ENCODE peak calls at places on chromosomes 6 and 20, in nine cellular contexts. D is neural crest cell, L is left lung, X is GM12865, R is hepatocyte, P is astrocyte of the cerebellum, G is HepG2, J is A549, I is tibial nerve. K is an unnamed sample.

GRCh38 chr6:99816795-99817194 is 177.2 kb downstream of the MCHR2 start:
- DNase-seq in D (no peak), L (no peak), X (no peak), R (no peak), P (no peak), G (no peak), J (no peak), I (no peak), K (no peak)

GRCh38 chr6:38264605-38265004 is 375.1 kb downstream of the BTBD9 start:
- DNase-seq in D (no peak), L (no peak), X (no peak), R (peak), P (no peak), G (peak), J (peak), I (no peak), K (no peak)

GRCh38 chr6:148700713-148701392 is 46.0 kb upstream of the UST start:
- DNase-seq in D (no peak), L (no peak), X (peak), R (peak), P (no peak), G (no peak), J (peak), I (no peak), K (no peak)

GRCh38 chr20:34264141-34264540 is 22.9 kb downstream of the ASIP start:
- DNase-seq in D (no peak), L (no peak), X (no peak), R (no peak), P (no peak), G (no peak), J (no peak), I (no peak), K (no peak)

GRCh38 chr6:45454008-45454911 is 76.5 kb upstream of the SUPT3H start:
- DNase-seq in D (no peak), L (no peak), X (no peak), R (no peak), P (peak), G (no peak), J (no peak), I (no peak), K (no peak)

GRCh38 chr6:32444433-32444832 is 4.7 kb downstream of the HLA-DRA start:
- DNase-seq in D (no peak), L (no peak), X (no peak), R (no peak), P (no peak), G (no peak), J (no peak), I (no peak), K (no peak)

GRCh38 chr6:56318851-56319250 is 71.5 kb upstream of the COL21A1 start:
- DNase-seq in D (no peak), L (no peak), X (no peak), R (no peak), P (no peak), G (no peak), J (no peak), I (no peak), K (no peak)

GRCh38 chr20:15236812-15237211 is 899.4 kb upstream of the FLRT3 start:
- DNase-seq in D (peak), L (no peak), X (peak), R (peak), P (no peak), G (peak), J (peak), I (no peak), K (no peak)

GRCh38 chr20:25361287-25361683 is 29.4 kb downstream of the ABHD12 start:
- DNase-seq in D (no peak), L (no peak), X (no peak), R (no peak), P (peak), G (peak), J (no peak), I (no peak), K (no peak)

GRCh38 chr20:16350465-16350864 is 222.8 kb downstream of the KIF16B start:
- DNase-seq in D (no peak), L (no peak), X (no peak), R (no peak), P (no peak), G (no peak), J (peak), I (no peak), K (no peak)

GRCh38 chr6:1726341-1726763 is 116.6 kb downstream of the FOXC1 start:
- DNase-seq in D (no peak), L (no peak), X (no peak), R (no peak), P (no peak), G (no peak), J (no peak), I (no peak), K (no peak)

GRCh38 chr20:2237059-2237458 is 58.7 kb upstream of the TGM3 start:
- DNase-seq in D (no peak), L (peak), X (no peak), R (peak), P (peak), G (no peak), J (no peak), I (peak), K (no peak)
- TF ChIP-seq CTCF in D (no peak), L (no peak), X (no peak), R (peak), P (peak), G (peak), J (no peak), I (peak), K (no peak)

GRCh38 chr6:84119277-84119676 is 85.7 kb downstream of the MRAP2 start:
- DNase-seq in D (no peak), L (no peak), X (no peak), R (peak), P (no peak), G (no peak), J (no peak), I (no peak), K (no peak)
- TF ChIP-seq CTCF in D (no peak), L (no peak), X (no peak), R (no peak), P (no peak), G (no peak), J (no peak), I (no peak), K (no peak)

GRCh38 chr20:56175884-56176283 is 72.6 kb upstream of the MC3R start:
- DNase-seq in D (no peak), L (no peak), X (no peak), R (no peak), P (no peak), G (no peak), J (no peak), I (no peak), K (no peak)

GRCh38 chr20:56174416-56174815 is 74.1 kb upstream of the MC3R start:
- DNase-seq in D (no peak), L (no peak), X (no peak), R (no peak), P (no peak), G (peak), J (no peak), I (no peak), K (no peak)

GRCh38 chr20:56166781-56167465 is 81.6 kb upstream of the MC3R start:
- DNase-seq in D (no peak), L (no peak), X (no peak), R (no peak), P (no peak), G (no peak), J (no peak), I (no peak), K (no peak)

GRCh38 chr20:56171087-56172012 is 77.2 kb upstream of the MC3R start:
- DNase-seq in D (no peak), L (no peak), X (no peak), R (peak), P (no peak), G (peak), J (no peak), I (no peak), K (no peak)
- TF ChIP-seq CTCF in D (no peak), L (no peak), X (no peak), R (peak), P (peak), G (peak), J (no peak), I (peak), K (no peak)

GRCh38 chr20:11917663-11918062 is at the start of gene BTBD3:
- DNase-seq in D (no peak), L (peak), X (no peak), R (peak), P (peak), G (no peak), J (no peak), I (no peak), K (no peak)
- TF ChIP-seq CTCF in D (no peak), L (no peak), X (no peak), R (no peak), P (peak), G (no peak), J (no peak), I (no peak), K (no peak)

GRCh38 chr6:41651246-41651961 is 13.1 kb downstream of the MDFI start:
- DNase-seq in D (no peak), L (no peak), X (no peak), R (no peak), P (no peak), G (no peak), J (no peak), I (no peak), K (no peak)
- TF ChIP-seq CTCF in D (no peak), L (no peak), X (no peak), R (no peak), P (no peak), G (no peak), J (no peak), I (no peak), K (no peak)

GRCh38 chr6:111799576-111800467 is 73.4 kb downstream of the FYN start:
- DNase-seq in D (no peak), L (no peak), X (no peak), R (no peak), P (no peak), G (no peak), J (no peak), I (no peak), K (no peak)
- TF ChIP-seq CTCF in D (peak), L (no peak), X (no peak), R (no peak), P (no peak), G (peak), J (no peak), I (no peak), K (peak)

DNA sequence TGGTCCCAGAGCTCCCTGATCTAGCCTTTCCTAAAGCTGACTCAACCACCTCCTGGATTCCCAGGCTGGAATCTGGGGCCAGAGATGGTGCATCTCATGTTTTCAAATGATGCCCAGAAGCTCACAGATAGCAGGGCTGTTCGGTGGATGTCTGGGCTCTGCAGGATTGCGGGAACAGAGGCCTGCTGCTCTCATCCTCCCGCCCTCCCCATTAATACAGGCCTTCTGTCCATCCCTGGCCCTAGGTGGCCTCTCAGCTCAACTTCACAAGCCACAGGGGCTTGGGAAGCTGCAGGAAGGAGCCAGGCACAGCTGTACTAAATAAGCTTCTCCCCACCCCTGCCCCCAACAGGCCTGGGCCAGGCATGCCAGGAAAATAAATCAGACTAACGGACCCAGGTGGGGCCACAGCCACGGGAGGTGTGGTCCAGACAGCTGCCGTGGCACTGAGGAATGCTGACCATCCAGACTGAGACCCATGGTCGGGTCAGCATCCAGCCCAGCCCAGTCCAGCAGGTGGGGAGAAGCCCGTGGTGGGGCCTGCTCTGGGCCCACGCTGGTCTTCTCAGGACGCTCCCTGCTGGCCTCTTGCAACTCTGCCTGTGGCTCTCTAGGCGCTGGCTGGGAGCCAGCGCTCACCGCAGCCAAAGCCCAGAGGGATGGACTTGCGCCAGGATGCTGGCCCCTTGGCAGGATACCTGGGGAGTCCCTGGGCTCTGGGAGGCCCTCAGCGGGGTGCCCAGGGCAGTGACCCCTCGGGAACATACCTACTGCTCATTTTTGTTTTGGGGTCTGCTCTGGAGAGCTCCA is 8.5 kb upstream of the YTHDF1 start:
- DNase-seq in D (no peak), L (no peak), X (no peak), R (peak), P (peak), G (peak), J (peak), I (no peak), K (no peak)
- TF ChIP-seq CTCF in D (peak), L (no peak), X (no peak), R (peak), P (peak), G (peak), J (peak), I (no peak), K (no peak)

GRCh38 chr20:41853803-41854202 is 235.6 kb upstream of the CHD6 start:
- DNase-seq in D (no peak), L (no peak), X (no peak), R (no peak), P (no peak), G (no peak), J (no peak), I (no peak), K (no peak)

DNA sequence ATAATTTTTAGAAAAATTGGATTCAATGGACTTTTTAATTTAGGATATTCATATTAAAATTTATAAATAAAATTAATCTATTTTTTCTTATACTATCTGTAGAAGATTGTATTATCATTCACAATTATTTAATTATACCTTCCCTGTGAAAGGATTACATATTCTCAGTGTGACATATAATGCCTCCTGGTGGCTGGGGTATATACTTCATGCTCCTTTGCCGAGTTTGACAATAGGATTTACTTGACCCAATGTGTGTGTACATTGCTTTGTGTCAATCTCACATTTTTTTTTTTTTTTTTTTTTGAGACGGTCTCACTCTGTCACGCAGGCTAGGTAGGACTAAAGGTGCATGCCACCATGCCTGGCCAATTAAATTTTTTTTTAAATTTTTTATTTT is 230.0 kb upstream of the CHD6 start:
- DNase-seq in D (no peak), L (no peak), X (no peak), R (no peak), P (no peak), G (peak), J (no peak), I (no peak), K (no peak)
- TF ChIP-seq CTCF in D (peak), L (no peak), X (no peak), R (peak), P (no peak), G (peak), J (no peak), I (no peak), K (peak)

DNA sequence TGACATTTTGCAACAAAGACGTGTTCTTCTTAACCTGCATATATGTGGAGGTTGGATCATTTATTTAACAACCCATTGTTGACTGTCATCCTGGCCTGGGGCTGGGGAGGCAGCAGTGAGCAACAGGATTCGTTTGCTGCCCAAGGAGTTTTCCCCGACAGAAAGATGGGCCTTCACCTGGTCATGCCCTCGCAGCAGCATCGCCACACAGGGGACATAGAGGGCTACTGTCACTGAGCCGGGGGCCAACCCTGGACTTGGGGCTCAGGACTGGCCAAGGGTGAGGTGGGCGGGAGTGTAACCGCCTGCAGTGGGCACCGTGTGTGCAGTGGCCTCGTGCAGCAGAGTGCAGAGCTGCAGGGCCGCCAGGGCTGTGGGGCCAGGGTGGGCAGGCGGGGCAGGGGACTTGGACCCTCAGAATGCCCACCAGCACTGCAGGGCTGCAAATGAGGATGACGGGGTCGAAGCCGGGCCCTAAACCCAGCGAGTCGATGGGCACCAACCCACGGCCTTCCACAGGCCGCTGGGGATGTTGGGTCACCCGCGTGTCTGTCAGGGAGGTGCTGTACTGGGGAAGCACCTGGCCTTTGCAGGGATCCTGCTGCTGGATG is 11.8 kb downstream of the DUSP22 start:
- DNase-seq in D (no peak), L (no peak), X (peak), R (no peak), P (no peak), G (no peak), J (no peak), I (no peak), K (no peak)
- TF ChIP-seq CTCF in D (no peak), L (no peak), X (peak), R (no peak), P (no peak), G (peak), J (no peak), I (no peak), K (no peak)

GRCh38 chr6:136383271-136383670 is 93.6 kb upstream of the BCLAF1 start:
- DNase-seq in D (no peak), L (no peak), X (no peak), R (no peak), P (no peak), G (no peak), J (no peak), I (no peak), K (no peak)

GRCh38 chr6:136382676-136383075 is 93.0 kb upstream of the BCLAF1 start:
- DNase-seq in D (no peak), L (no peak), X (no peak), R (no peak), P (no peak), G (no peak), J (no peak), I (no peak), K (no peak)

DNA sequence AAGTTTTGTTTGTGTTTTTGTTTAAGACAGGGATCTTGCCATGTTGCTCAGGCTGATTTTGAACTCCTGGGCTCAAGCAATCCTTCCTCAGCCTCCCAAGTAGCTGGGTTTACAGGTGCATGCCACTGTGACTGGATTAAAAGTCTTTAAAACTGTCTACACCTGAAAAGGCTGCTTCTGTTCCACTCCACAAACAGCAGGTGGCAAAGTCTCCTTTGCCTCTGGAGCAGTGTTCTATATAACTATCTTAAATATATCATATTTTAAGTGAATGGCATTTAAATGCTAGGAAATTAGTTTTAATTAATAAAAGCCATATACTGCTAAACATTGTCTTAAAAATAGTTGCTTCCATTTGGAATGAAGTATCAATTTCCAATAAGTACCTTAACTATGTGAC is 89.2 kb upstream of the BCLAF1 start:
- DNase-seq in D (no peak), L (no peak), X (no peak), R (no peak), P (no peak), G (no peak), J (no peak), I (no peak), K (no peak)
- TF ChIP-seq CTCF in D (no peak), L (no peak), X (no peak), R (peak), P (peak), G (no peak), J (peak), I (no peak), K (no peak)

K was measured in D721Med.